ENCODE peak calls at places on chromosomes 16 and 17, in six cellular contexts. One of them, this sample, is unnamed.

GRCh38 chr16:53291757-53292392 is 142.4 kb upstream of the RBL2 start:
- DNase-seq in H1: no peak
- DNase-seq in mesenchymal stem cell: no peak
- DNase-seq in neuronal stem cell: no peak
- DNase-seq in IMR-90: peak
- DNase-seq in trophoblast cell: no peak
- DNase-seq in this sample: no peak

GRCh38 chr17:21245703-21246102 is 7.5 kb downstream of the NATD1 start:
- DNase-seq in neuronal stem cell: no peak
- DNase-seq in mesenchymal stem cell: no peak
- DNase-seq in trophoblast cell: no peak
- DNase-seq in H1: no peak
- DNase-seq in IMR-90: no peak
- DNase-seq in this sample: no peak

GRCh38 chr17:63395075-63395815 is 50.9 kb downstream of the CYB561 start:
- DNase-seq in H1: no peak
- DNase-seq in neuronal stem cell: no peak
- DNase-seq in trophoblast cell: no peak
- DNase-seq in mesenchymal stem cell: no peak
- DNase-seq in IMR-90: peak
- DNase-seq in this sample: no peak

GRCh38 chr16:69366431-69366830 is 14.8 kb upstream of the TMED6 start:
- DNase-seq in IMR-90: no peak
- DNase-seq in trophoblast cell: no peak
- DNase-seq in H1: no peak
- DNase-seq in neuronal stem cell: no peak
- DNase-seq in mesenchymal stem cell: no peak
- DNase-seq in this sample: no peak

GRCh38 chr17:48444531-48445247 is 14.7 kb upstream of the SKAP1 start:
- DNase-seq in IMR-90: no peak
- DNase-seq in mesenchymal stem cell: no peak
- DNase-seq in H1: no peak
- DNase-seq in neuronal stem cell: no peak
- DNase-seq in trophoblast cell: no peak
- DNase-seq in this sample: no peak

GRCh38 chr16:49834496-49835009 is 21.4 kb downstream of the ZNF423 start:
- DNase-seq in IMR-90: no peak
- DNase-seq in trophoblast cell: no peak
- DNase-seq in H1: peak
- DNase-seq in mesenchymal stem cell: peak
- DNase-seq in neuronal stem cell: no peak
- DNase-seq in this sample: no peak

GRCh38 chr16:28531777-28532744 is 6.7 kb downstream of the NUPR1 start:
- DNase-seq in neuronal stem cell: peak
- DNase-seq in mesenchymal stem cell: peak
- DNase-seq in H1: peak
- DNase-seq in trophoblast cell: peak
- DNase-seq in IMR-90: no peak
- DNase-seq in this sample: peak

GRCh38 chr16:59296002-59296401 is 561.9 kb upstream of the GOT2 start:
- DNase-seq in IMR-90: no peak
- DNase-seq in mesenchymal stem cell: peak
- DNase-seq in trophoblast cell: no peak
- DNase-seq in H1: no peak
- DNase-seq in neuronal stem cell: peak
- DNase-seq in this sample: no peak

GRCh38 chr17:14622622-14623101 is 321.8 kb downstream of the HS3ST3B1 start:
- DNase-seq in neuronal stem cell: no peak
- DNase-seq in mesenchymal stem cell: peak
- DNase-seq in H1: no peak
- DNase-seq in IMR-90: no peak
- DNase-seq in trophoblast cell: no peak
- DNase-seq in this sample: no peak

GRCh38 chr16:23148513-23149266 is 562 bp downstream of the USP31 start:
- DNase-seq in mesenchymal stem cell: peak
- DNase-seq in H1: peak
- DNase-seq in neuronal stem cell: peak
- DNase-seq in IMR-90: peak
- DNase-seq in trophoblast cell: peak
- DNase-seq in this sample: peak

GRCh38 chr17:3917391-3917931 is 1.2 kb upstream of the P2RX1 start:
- DNase-seq in H1: no peak
- DNase-seq in trophoblast cell: no peak
- DNase-seq in mesenchymal stem cell: peak
- DNase-seq in IMR-90: peak
- DNase-seq in neuronal stem cell: no peak
- DNase-seq in this sample: no peak

GRCh38 chr16:57875347-57875746 is 73.1 kb upstream of the KIFC3 start:
- DNase-seq in H1: no peak
- DNase-seq in IMR-90: no peak
- DNase-seq in mesenchymal stem cell: no peak
- DNase-seq in neuronal stem cell: no peak
- DNase-seq in trophoblast cell: no peak
- DNase-seq in this sample: no peak

GRCh38 chr17:2703606-2704005 is 8.0 kb downstream of the CLUH start:
- DNase-seq in IMR-90: no peak
- DNase-seq in neuronal stem cell: no peak
- DNase-seq in mesenchymal stem cell: no peak
- DNase-seq in trophoblast cell: no peak
- DNase-seq in H1: no peak
- DNase-seq in this sample: no peak

GRCh38 chr16:86395477-86395876 is 114.8 kb upstream of the FOXF1 start:
- DNase-seq in H1: no peak
- DNase-seq in neuronal stem cell: no peak
- DNase-seq in mesenchymal stem cell: peak
- DNase-seq in IMR-90: no peak
- DNase-seq in trophoblast cell: no peak
- DNase-seq in this sample: no peak
- H3K14ac ChIP-seq in H1: no peak
- H3K14ac ChIP-seq in neuronal stem cell: no peak
- H3K14ac ChIP-seq in mesenchymal stem cell: no peak
- H3K14ac ChIP-seq in IMR-90: peak
- H3K14ac ChIP-seq in trophoblast cell: no peak
- H3K14ac ChIP-seq in this sample: no peak

GRCh38 chr16:82440336-82440735 is 186.4 kb upstream of the CDH13 start:
- DNase-seq in IMR-90: no peak
- DNase-seq in mesenchymal stem cell: no peak
- DNase-seq in H1: no peak
- DNase-seq in trophoblast cell: no peak
- DNase-seq in neuronal stem cell: peak
- DNase-seq in this sample: no peak

GRCh38 chr16:82439678-82440293 is 187.0 kb upstream of the CDH13 start:
- DNase-seq in neuronal stem cell: no peak
- DNase-seq in trophoblast cell: no peak
- DNase-seq in H1: peak
- DNase-seq in mesenchymal stem cell: peak
- DNase-seq in IMR-90: peak
- DNase-seq in this sample: peak
- H3K18ac ChIP-seq in neuronal stem cell: no peak
- H3K18ac ChIP-seq in trophoblast cell: no peak
- H3K18ac ChIP-seq in H1: no peak
- H3K18ac ChIP-seq in mesenchymal stem cell: no peak
- H3K18ac ChIP-seq in IMR-90: no peak
- H3K18ac ChIP-seq in this sample: no peak

DNA sequence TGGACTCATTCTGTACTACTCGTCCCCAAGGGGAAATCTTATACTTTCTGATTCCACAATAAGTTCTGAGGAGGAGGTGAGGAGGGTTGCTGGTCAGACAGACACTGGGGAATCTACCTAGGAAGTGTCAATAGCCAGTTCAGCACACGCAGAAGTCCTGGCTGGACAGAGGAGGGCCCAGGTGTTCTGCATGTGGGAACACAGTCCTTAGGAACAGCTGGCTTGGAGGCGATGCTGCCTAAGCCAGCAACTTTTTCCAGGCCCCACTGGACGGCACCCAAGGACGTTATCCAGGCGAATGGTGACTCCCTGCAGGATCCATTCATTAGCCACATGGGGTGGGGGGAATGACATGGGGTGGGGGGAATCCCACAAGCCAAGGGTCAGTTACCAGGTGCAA is 29.9 kb upstream of the WFIKKN2 start:
- DNase-seq in mesenchymal stem cell: no peak
- DNase-seq in IMR-90: no peak
- DNase-seq in neuronal stem cell: no peak
- DNase-seq in H1: no peak
- DNase-seq in trophoblast cell: no peak
- DNase-seq in this sample: no peak
- H3K14ac ChIP-seq in mesenchymal stem cell: no peak
- H3K14ac ChIP-seq in IMR-90: no peak
- H3K14ac ChIP-seq in neuronal stem cell: no peak
- H3K14ac ChIP-seq in H1: peak
- H3K14ac ChIP-seq in trophoblast cell: no peak
- H3K14ac ChIP-seq in this sample: no peak

DNA sequence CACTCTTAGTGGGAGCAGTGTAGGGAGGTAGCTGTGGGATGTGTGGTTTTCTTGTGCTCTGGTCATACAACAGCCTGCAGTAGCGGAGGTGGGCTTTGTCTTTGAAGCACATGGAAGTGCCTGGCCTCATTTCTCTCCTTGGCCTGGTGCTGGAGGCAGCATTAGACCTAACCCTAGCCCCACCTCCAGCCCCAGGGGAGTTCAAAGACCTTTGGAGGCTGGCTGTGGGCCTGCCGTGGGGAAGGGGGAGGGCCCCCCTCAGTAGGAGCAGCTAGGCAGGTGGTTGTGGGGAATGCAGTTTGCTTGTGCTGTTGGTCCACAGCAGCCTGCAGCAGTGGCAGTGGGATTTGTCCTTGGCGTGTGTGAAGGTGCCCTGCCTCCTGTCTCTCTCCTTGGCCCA is 91.7 kb downstream of the BCAS3 start:
- DNase-seq in H1: no peak
- DNase-seq in neuronal stem cell: no peak
- DNase-seq in mesenchymal stem cell: no peak
- DNase-seq in trophoblast cell: no peak
- DNase-seq in IMR-90: no peak
- DNase-seq in this sample: no peak
- H3K18ac ChIP-seq in H1: no peak
- H3K18ac ChIP-seq in neuronal stem cell: peak
- H3K18ac ChIP-seq in mesenchymal stem cell: no peak
- H3K18ac ChIP-seq in trophoblast cell: no peak
- H3K18ac ChIP-seq in IMR-90: no peak
- H3K18ac ChIP-seq in this sample: peak

GRCh38 chr17:37361543-37361942 is 14.2 kb upstream of the C17orf78 start:
- DNase-seq in neuronal stem cell: no peak
- DNase-seq in mesenchymal stem cell: no peak
- DNase-seq in IMR-90: no peak
- DNase-seq in H1: no peak
- DNase-seq in trophoblast cell: peak
- DNase-seq in this sample: no peak
- H3K14ac ChIP-seq in neuronal stem cell: no peak
- H3K14ac ChIP-seq in mesenchymal stem cell: no peak
- H3K14ac ChIP-seq in IMR-90: no peak
- H3K14ac ChIP-seq in H1: no peak
- H3K14ac ChIP-seq in trophoblast cell: no peak
- H3K14ac ChIP-seq in this sample: no peak

DNA sequence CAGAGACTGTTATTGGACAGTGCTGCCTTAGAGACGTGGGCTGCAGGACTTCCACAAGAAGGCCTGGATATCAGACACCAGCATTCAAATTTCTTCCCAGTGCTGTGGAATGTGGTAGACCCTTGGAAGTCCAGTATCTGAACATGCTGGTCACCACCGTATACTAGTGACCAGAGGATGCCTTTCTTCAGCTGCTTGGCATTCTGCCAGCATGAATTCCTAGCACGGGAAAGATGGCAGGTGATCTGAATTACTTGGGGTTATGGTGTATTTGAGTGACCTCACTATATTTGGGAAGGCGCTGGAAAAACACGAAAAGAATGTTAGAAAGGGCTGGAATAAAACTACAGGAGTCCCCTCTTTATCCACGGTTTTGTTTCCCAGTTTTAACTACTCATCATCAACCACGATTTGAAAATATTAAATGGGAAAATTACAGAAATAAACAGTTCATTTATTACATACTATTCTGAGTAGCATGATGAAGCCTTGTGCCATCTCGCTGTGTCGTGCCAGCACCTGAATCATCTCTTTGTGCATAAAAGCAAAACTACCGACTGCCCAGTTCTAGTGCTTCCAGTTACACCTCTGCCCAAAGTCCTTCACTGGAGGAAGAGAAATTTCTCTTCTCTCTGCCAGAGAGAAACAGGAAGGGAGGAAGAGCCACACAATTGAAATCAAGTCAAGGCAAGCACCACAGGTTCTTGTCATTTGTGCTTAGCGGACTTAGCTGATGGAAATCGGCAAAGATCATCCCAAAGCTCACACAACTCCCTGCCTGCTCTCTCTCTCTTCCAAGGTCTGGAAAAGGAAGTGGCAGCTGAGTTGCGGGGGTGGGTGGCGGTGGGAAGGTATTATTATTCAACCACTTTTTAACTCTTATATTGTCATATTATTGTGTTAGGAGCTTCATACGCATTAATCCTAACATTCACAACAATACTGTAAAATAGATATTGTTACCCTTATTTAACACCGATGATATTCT is 1.4 kb upstream of the CHST4 start:
- DNase-seq in neuronal stem cell: no peak
- DNase-seq in IMR-90: no peak
- DNase-seq in H1: no peak
- DNase-seq in trophoblast cell: peak
- DNase-seq in mesenchymal stem cell: no peak
- DNase-seq in this sample: no peak
- H3K18ac ChIP-seq in neuronal stem cell: no peak
- H3K18ac ChIP-seq in IMR-90: no peak
- H3K18ac ChIP-seq in H1: peak
- H3K18ac ChIP-seq in trophoblast cell: no peak
- H3K18ac ChIP-seq in mesenchymal stem cell: no peak
- H3K18ac ChIP-seq in this sample: no peak

GRCh38 chr16:3566990-3567389 is 10.2 kb downstream of the NLRC3 start:
- DNase-seq in mesenchymal stem cell: no peak
- DNase-seq in neuronal stem cell: no peak
- DNase-seq in H1: no peak
- DNase-seq in IMR-90: no peak
- DNase-seq in trophoblast cell: no peak
- DNase-seq in this sample: no peak
- H3K14ac ChIP-seq in mesenchymal stem cell: no peak
- H3K14ac ChIP-seq in neuronal stem cell: no peak
- H3K14ac ChIP-seq in H1: no peak
- H3K14ac ChIP-seq in IMR-90: no peak
- H3K14ac ChIP-seq in trophoblast cell: no peak
- H3K14ac ChIP-seq in this sample: peak